ENCODE peak calls at places on chromosomes 7 and 10, in six cellular contexts. L is substantia nigra, W is posterior cingulate gyrus, B is hepatocyte, E is GM13977, O is GM04504. A is an unnamed sample.

GRCh38 chr7:33832326-33832725 is 73.0 kb upstream of the BMPER start:
- DNase-seq in L (no peak), W (no peak), B (no peak), E (no peak), O (no peak), A (no peak)

GRCh38 chr10:125263551-125263950 is 103.2 kb upstream of the CTBP2 start:
- DNase-seq in L (no peak), W (no peak), B (no peak), E (no peak), O (no peak), A (no peak)

GRCh38 chr10:127440371-127440770 is 108.7 kb upstream of the NPS start:
- DNase-seq in L (no peak), W (no peak), B (no peak), E (no peak), O (no peak), A (peak)

GRCh38 chr7:34249192-34249591 is 343.9 kb downstream of the BMPER start:
- DNase-seq in L (no peak), W (no peak), B (no peak), E (no peak), O (no peak), A (no peak)

GRCh38 chr10:69426376-69426727 is 9.6 kb upstream of the TACR2 start:
- DNase-seq in L (no peak), W (no peak), B (no peak), E (no peak), O (no peak), A (no peak)

GRCh38 chr10:49011756-49012155 is 72.1 kb upstream of the LRRC18 start:
- DNase-seq in L (no peak), W (no peak), B (no peak), E (no peak), O (no peak), A (no peak)

GRCh38 chr7:151601521-151602305 is 82.0 kb upstream of the RHEB start:
- DNase-seq in L (no peak), W (no peak), B (no peak), E (no peak), O (no peak), A (no peak)

GRCh38 chr7:47795631-47796030 is 152.6 kb downstream of the PKD1L1 start:
- DNase-seq in L (no peak), W (no peak), B (no peak), E (no peak), O (peak), A (no peak)

GRCh38 chr10:118962159-118962863 is 67.2 kb upstream of the NANOS1 start:
- DNase-seq in L (no peak), W (no peak), B (no peak), E (no peak), O (no peak), A (no peak)

GRCh38 chr10:95268438-95268837 is 22.4 kb downstream of the PDLIM1 start:
- DNase-seq in L (no peak), W (no peak), B (peak), E (no peak), O (no peak), A (no peak)

A was measured in head of caudate nucleus.